ENCODE peak calls at places on chromosomes 7 and 10, in seven cellular contexts. I is PC-3; U is K562; Q is upper lobe of right lung; R is adipocyte; L is CD8-positive, alpha-beta T cell; J is A549. P is an unnamed sample.

GRCh38 chr10:125056161-125057132 is 103.9 kb downstream of the CTBP2 start:
- DNase-seq in Q (no peak), J (no peak), U (no peak), L (no peak), I (no peak), R (no peak), P (no peak)

GRCh38 chr7:25656071-25656470 is 427.8 kb upstream of the NPVF start:
- DNase-seq in I (no peak), R (no peak), J (no peak), L (no peak), U (no peak), Q (no peak), P (no peak)

GRCh38 chr7:50721661-50722259 is 60.9 kb downstream of the GRB10 start:
- DNase-seq in R (no peak), L (no peak), J (no peak), I (no peak), U (no peak), Q (no peak), P (no peak)

GRCh38 chr10:17802350-17802749 is 6.8 kb upstream of the MRC1 start:
- DNase-seq in U (no peak), J (no peak), I (no peak), L (no peak), Q (no peak), R (no peak), P (no peak)

GRCh38 chr7:27143950-27144798 is 693 bp upstream of the HOXA5 start:
- DNase-seq in L (no peak), R (no peak), I (no peak), U (no peak), J (no peak), Q (no peak), P (no peak)

GRCh38 chr7:22433710-22434460 is 66.1 kb downstream of the STEAP1B start:
- DNase-seq in J (no peak), Q (no peak), L (no peak), I (peak; percentile 87), U (peak; percentile 86), R (no peak), P (no peak)

GRCh38 chr10:112369495-112370423 is 4.2 kb upstream of the ACSL5 start:
- DNase-seq in U (no peak), Q (peak; percentile 92), I (no peak), J (no peak), R (no peak), L (no peak), P (no peak)

GRCh38 chr7:150811-151221 is 41.6 kb upstream of the FAM20C start:
- DNase-seq in I (no peak), L (no peak), U (no peak), Q (peak; percentile 75), J (no peak), R (no peak), P (no peak)

GRCh38 chr7:98754041-98754479 is 115.8 kb downstream of the TMEM130 start:
- DNase-seq in Q (no peak), J (peak; percentile 55), R (no peak), U (peak; percentile 22), L (no peak), I (peak; percentile 7), P (no peak)

GRCh38 chr7:104923010-104923421 is 91.0 kb upstream of the KMT2E start:
- DNase-seq in I (peak; percentile 86), R (peak; percentile 84), U (peak; percentile 93), J (peak; percentile 85), Q (peak; percentile 76), L (peak; percentile 77), P (peak; percentile 62)

GRCh38 chr7:130489140-130489967 is 2.5 kb upstream of the MEST start:
- DNase-seq in J (no peak), R (peak; percentile 35), U (no peak), L (no peak), Q (no peak), I (no peak), P (no peak)
- H3K4me3 ChIP-seq in J (no peak overlapping the region), R (no peak overlapping the region), U (no peak overlapping the region), L (no peak overlapping the region), Q (no peak overlapping the region), I (no peak overlapping the region), P (no peak overlapping the region)

GRCh38 chr10:28906011-28906411 is 228.7 kb downstream of the BAMBI start:
- DNase-seq in U (peak; percentile 37), Q (no peak), L (no peak), I (no peak), R (no peak), J (no peak), P (no peak)
- H3K4me3 ChIP-seq in U (no peak overlapping the region), Q (no peak overlapping the region), L (no peak overlapping the region), I (no peak overlapping the region), R (no peak overlapping the region), J (no peak overlapping the region), P (no peak overlapping the region)

GRCh38 chr7:106864298-106865081 is 592 bp upstream of the PIK3CG start:
- DNase-seq in R (no peak), I (no peak), L (no peak), J (no peak), Q (no peak), U (peak; percentile 48), P (no peak)
- H3K4me3 ChIP-seq in R (no peak overlapping the region), I (no peak overlapping the region), L (peak overlapping the region; percentile 69), J (no peak overlapping the region), Q (peak overlapping the region; percentile 46), U (peak overlapping the region; percentile 48), P (peak overlapping the region; percentile 65)

GRCh38 chr10:104246981-104247380 is 7.7 kb upstream of the GSTO1 start:
- DNase-seq in L (no peak), J (no peak), U (peak; percentile 50), Q (no peak), R (peak; percentile 70), I (peak; percentile 9), P (no peak)
- H3K4me3 ChIP-seq in L (no peak overlapping the region), J (no peak overlapping the region), U (no peak overlapping the region), Q (no peak overlapping the region), R (no peak overlapping the region), I (no peak overlapping the region), P (no peak overlapping the region)

GRCh38 chr7:68152205-68152604 is 1155.6 kb downstream of the TYW1 start:
- DNase-seq in Q (no peak), I (no peak), R (no peak), J (no peak), U (no peak), L (no peak), P (no peak)
- H3K4me3 ChIP-seq in Q (no peak overlapping the region), I (no peak overlapping the region), R (no peak overlapping the region), J (no peak overlapping the region), U (no peak overlapping the region), L (no peak overlapping the region), P (no peak overlapping the region)

DNA sequence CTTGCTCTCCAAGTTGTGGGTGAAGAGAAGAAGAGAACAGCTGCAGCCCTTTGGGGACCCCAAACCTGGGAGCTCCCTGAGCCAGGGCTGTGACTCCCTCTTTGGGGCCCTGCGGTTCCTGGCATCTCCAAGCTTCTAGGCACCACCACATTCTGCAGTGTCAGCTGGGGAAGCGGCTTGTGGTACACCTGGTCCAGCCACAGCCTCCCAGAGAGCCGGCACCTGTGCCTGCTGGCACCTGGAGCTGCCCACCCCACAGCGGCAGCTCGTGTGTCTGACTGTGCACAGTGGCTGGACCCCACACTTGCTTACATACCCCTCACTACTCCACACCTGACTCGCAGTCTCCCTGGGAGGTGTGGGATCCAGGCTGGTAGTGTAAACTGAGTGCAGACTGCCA is 23.5 kb downstream of the FAM241B start:
- DNase-seq in U (no peak), J (no peak), R (no peak), I (no peak), L (no peak), Q (no peak), P (no peak)
- H3K4me3 ChIP-seq in U (no peak overlapping the region), J (no peak overlapping the region), R (no peak overlapping the region), I (no peak overlapping the region), L (no peak overlapping the region), Q (no peak overlapping the region), P (no peak overlapping the region)

GRCh38 chr7:64881461-64882287 is 21.4 kb upstream of the ZNF273 start:
- DNase-seq in Q (no peak), U (no peak), L (no peak), I (no peak), R (no peak), J (no peak), P (no peak)
- H3K4me3 ChIP-seq in Q (peak overlapping the region; percentile 41), U (no peak overlapping the region), L (no peak overlapping the region), I (no peak overlapping the region), R (peak overlapping the region; percentile 83), J (no peak overlapping the region), P (no peak overlapping the region)

GRCh38 chr7:18306696-18307095 is 188.9 kb upstream of the HDAC9 start:
- DNase-seq in J (no peak), U (no peak), I (no peak), Q (no peak), L (no peak), R (peak; percentile 46), P (no peak)
- H3K4me3 ChIP-seq in J (no peak overlapping the region), U (no peak overlapping the region), I (no peak overlapping the region), Q (no peak overlapping the region), L (no peak overlapping the region), R (no peak overlapping the region), P (no peak overlapping the region)

P was measured in GM06990.